ENCODE peak calls at places on chromosomes 6 and 20, in five cellular contexts. One of them, this sample, is unnamed.

GRCh38 chr6:110898111-110898510 is 23.5 kb downstream of the AMD1 start:
- DNase-seq in right lobe of liver: no peak
- DNase-seq in tibial nerve: no peak
- DNase-seq in mucosa of descending colon: no peak
- DNase-seq in transverse colon: no peak
- DNase-seq in this sample: no peak

GRCh38 chr20:6590891-6591679 is 176.4 kb upstream of the BMP2 start:
- DNase-seq in right lobe of liver: no peak
- DNase-seq in tibial nerve: no peak
- DNase-seq in mucosa of descending colon: peak; percentile 30
- DNase-seq in transverse colon: peak; percentile 48
- DNase-seq in this sample: no peak

GRCh38 chr6:27053738-27054137 is 193.8 kb upstream of the PRSS16 start:
- DNase-seq in right lobe of liver: no peak
- DNase-seq in tibial nerve: no peak
- DNase-seq in mucosa of descending colon: no peak
- DNase-seq in transverse colon: no peak
- DNase-seq in this sample: no peak

GRCh38 chr6:20688710-20689500 is 154.6 kb downstream of the CDKAL1 start:
- DNase-seq in right lobe of liver: no peak
- DNase-seq in tibial nerve: no peak
- DNase-seq in mucosa of descending colon: no peak
- DNase-seq in transverse colon: no peak
- DNase-seq in this sample: no peak

GRCh38 chr20:2814587-2815051 is at the start of gene C20orf141:
- DNase-seq in right lobe of liver: no peak
- DNase-seq in tibial nerve: peak; percentile 52
- DNase-seq in mucosa of descending colon: no peak
- DNase-seq in transverse colon: peak; percentile 27
- DNase-seq in this sample: peak; percentile 80

GRCh38 chr20:9576695-9577094 is 62.3 kb downstream of the LAMP5 start:
- DNase-seq in right lobe of liver: no peak
- DNase-seq in tibial nerve: no peak
- DNase-seq in mucosa of descending colon: no peak
- DNase-seq in transverse colon: no peak
- DNase-seq in this sample: no peak

GRCh38 chr20:55581519-55581918 is 423.8 kb downstream of the CBLN4 start:
- DNase-seq in right lobe of liver: peak; percentile 55
- DNase-seq in tibial nerve: no peak
- DNase-seq in mucosa of descending colon: no peak
- DNase-seq in transverse colon: no peak
- DNase-seq in this sample: no peak

GRCh38 chr6:121994936-121995335 is 404.5 kb upstream of the HSF2 start:
- DNase-seq in right lobe of liver: no peak
- DNase-seq in tibial nerve: no peak
- DNase-seq in mucosa of descending colon: no peak
- DNase-seq in transverse colon: no peak
- DNase-seq in this sample: no peak

GRCh38 chr6:35185302-35185681 is 28.5 kb upstream of the SCUBE3 start:
- DNase-seq in right lobe of liver: no peak
- DNase-seq in tibial nerve: no peak
- DNase-seq in mucosa of descending colon: no peak
- DNase-seq in transverse colon: no peak
- DNase-seq in this sample: peak; percentile 65

GRCh38 chr6:98871057-98871456 is 36.7 kb downstream of the POU3F2 start:
- DNase-seq in right lobe of liver: no peak
- DNase-seq in tibial nerve: no peak
- DNase-seq in mucosa of descending colon: no peak
- DNase-seq in transverse colon: no peak
- DNase-seq in this sample: no peak

GRCh38 chr6:104537872-104538271 is 321.8 kb downstream of the HACE1 start:
- DNase-seq in right lobe of liver: no peak
- DNase-seq in tibial nerve: no peak
- DNase-seq in mucosa of descending colon: no peak
- DNase-seq in transverse colon: no peak
- DNase-seq in this sample: no peak

GRCh38 chr6:137724495-137725211 is 142.4 kb upstream of the TNFAIP3 start:
- DNase-seq in right lobe of liver: peak; percentile 59
- DNase-seq in tibial nerve: peak; percentile 29
- DNase-seq in mucosa of descending colon: no peak
- DNase-seq in transverse colon: no peak
- DNase-seq in this sample: no peak

GRCh38 chr6:33073431-33073871 is at the start of gene HLA-DPA1:
- DNase-seq in right lobe of liver: no peak
- DNase-seq in tibial nerve: no peak
- DNase-seq in mucosa of descending colon: no peak
- DNase-seq in transverse colon: peak; percentile 64
- DNase-seq in this sample: no peak

GRCh38 chr20:19802492-19803158 is 44.6 kb downstream of the RIN2 start:
- DNase-seq in right lobe of liver: no peak
- DNase-seq in tibial nerve: no peak
- DNase-seq in mucosa of descending colon: no peak
- DNase-seq in transverse colon: no peak
- DNase-seq in this sample: no peak

GRCh38 chr6:11613858-11614257 is 76.3 kb downstream of the TMEM170B start:
- DNase-seq in right lobe of liver: no peak
- DNase-seq in tibial nerve: no peak
- DNase-seq in mucosa of descending colon: no peak
- DNase-seq in transverse colon: no peak
- DNase-seq in this sample: no peak

GRCh38 chr6:39980839-39981580 is 46.7 kb upstream of the MOCS1 start:
- DNase-seq in right lobe of liver: no peak
- DNase-seq in tibial nerve: no peak
- DNase-seq in mucosa of descending colon: no peak
- DNase-seq in transverse colon: peak; percentile 20
- DNase-seq in this sample: no peak

GRCh38 chr6:169088761-169089160 is 164.9 kb downstream of the THBS2 start:
- DNase-seq in right lobe of liver: no peak
- DNase-seq in tibial nerve: no peak
- DNase-seq in mucosa of descending colon: no peak
- DNase-seq in transverse colon: no peak
- DNase-seq in this sample: no peak

GRCh38 chr6:134925800-134926199 is 24.1 kb downstream of the ALDH8A1 start:
- DNase-seq in right lobe of liver: no peak
- DNase-seq in tibial nerve: no peak
- DNase-seq in mucosa of descending colon: no peak
- DNase-seq in transverse colon: no peak
- DNase-seq in this sample: no peak

GRCh38 chr20:57509665-57510237 is 15.2 kb downstream of the CTCFL start:
- DNase-seq in right lobe of liver: no peak
- DNase-seq in tibial nerve: no peak
- DNase-seq in mucosa of descending colon: peak; percentile 69
- DNase-seq in transverse colon: peak; percentile 29
- DNase-seq in this sample: no peak

GRCh38 chr20:63123326-63123725 is 92.6 kb downstream of the YTHDF1 start:
- DNase-seq in right lobe of liver: peak; percentile 31
- DNase-seq in tibial nerve: no peak
- DNase-seq in mucosa of descending colon: peak; percentile 9
- DNase-seq in transverse colon: peak; percentile 2
- DNase-seq in this sample: no peak

GRCh38 chr6:26421259-26422144 is 18.8 kb upstream of the BTN3A3 start:
- DNase-seq in right lobe of liver: peak; percentile 76
- DNase-seq in tibial nerve: peak; percentile 47
- DNase-seq in mucosa of descending colon: peak; percentile 67
- DNase-seq in transverse colon: peak; percentile 74
- DNase-seq in this sample: peak; percentile 78

GRCh38 chr6:113854531-113855499 is 2.3 kb upstream of the MARCKS start:
- DNase-seq in right lobe of liver: peak; percentile 68
- DNase-seq in tibial nerve: peak; percentile 48
- DNase-seq in mucosa of descending colon: peak; percentile 88
- DNase-seq in transverse colon: peak; percentile 87
- DNase-seq in this sample: peak; percentile 92

GRCh38 chr20:1824834-1825233 is 70.4 kb upstream of the SIRPA start:
- DNase-seq in right lobe of liver: no peak
- DNase-seq in tibial nerve: no peak
- DNase-seq in mucosa of descending colon: no peak
- DNase-seq in transverse colon: no peak
- DNase-seq in this sample: no peak

GRCh38 chr20:20138301-20139064 is 86.2 kb downstream of the CFAP61 start:
- DNase-seq in right lobe of liver: no peak
- DNase-seq in tibial nerve: no peak
- DNase-seq in mucosa of descending colon: no peak
- DNase-seq in transverse colon: no peak
- DNase-seq in this sample: peak; percentile 20

GRCh38 chr6:9896806-9897205 is 518.1 kb downstream of the TFAP2A start:
- DNase-seq in right lobe of liver: no peak
- DNase-seq in tibial nerve: no peak
- DNase-seq in mucosa of descending colon: no peak
- DNase-seq in transverse colon: no peak
- DNase-seq in this sample: no peak

GRCh38 chr20:40966103-40966502 is 62.5 kb upstream of the TOP1 start:
- DNase-seq in right lobe of liver: no peak
- DNase-seq in tibial nerve: no peak
- DNase-seq in mucosa of descending colon: no peak
- DNase-seq in transverse colon: no peak
- DNase-seq in this sample: no peak

GRCh38 chr6:166530211-166531045 is 56.0 kb downstream of the RAMACL start:
- DNase-seq in right lobe of liver: no peak
- DNase-seq in tibial nerve: no peak
- DNase-seq in mucosa of descending colon: no peak
- DNase-seq in transverse colon: no peak
- DNase-seq in this sample: no peak

GRCh38 chr6:4179960-4180652 is 44.7 kb upstream of the ECI2 start:
- DNase-seq in right lobe of liver: no peak
- DNase-seq in tibial nerve: no peak
- DNase-seq in mucosa of descending colon: no peak
- DNase-seq in transverse colon: no peak
- DNase-seq in this sample: no peak

GRCh38 chr20:42635699-42636411 is 553.9 kb downstream of the PTPRT start:
- DNase-seq in right lobe of liver: no peak
- DNase-seq in tibial nerve: no peak
- DNase-seq in mucosa of descending colon: no peak
- DNase-seq in transverse colon: no peak
- DNase-seq in this sample: no peak

GRCh38 chr6:30983439-30983838 is at the start of gene MUC21:
- DNase-seq in right lobe of liver: no peak
- DNase-seq in tibial nerve: no peak
- DNase-seq in mucosa of descending colon: no peak
- DNase-seq in transverse colon: no peak
- DNase-seq in this sample: no peak

GRCh38 chr6:38656896-38657295 is 17.2 kb upstream of the BTBD9 start:
- DNase-seq in right lobe of liver: no peak
- DNase-seq in tibial nerve: no peak
- DNase-seq in mucosa of descending colon: no peak
- DNase-seq in transverse colon: no peak
- DNase-seq in this sample: no peak

GRCh38 chr6:110367825-110368224 is 9.7 kb upstream of the METTL24 start:
- DNase-seq in right lobe of liver: no peak
- DNase-seq in tibial nerve: no peak
- DNase-seq in mucosa of descending colon: no peak
- DNase-seq in transverse colon: no peak
- DNase-seq in this sample: no peak

GRCh38 chr6:34512738-34513115 is 43.4 kb downstream of the SPDEF start:
- DNase-seq in right lobe of liver: no peak
- DNase-seq in tibial nerve: no peak
- DNase-seq in mucosa of descending colon: no peak
- DNase-seq in transverse colon: no peak
- DNase-seq in this sample: no peak

GRCh38 chr6:158636778-158637177 is 7.8 kb downstream of the DYNLT1 start:
- DNase-seq in right lobe of liver: peak; percentile 8
- DNase-seq in tibial nerve: no peak
- DNase-seq in mucosa of descending colon: no peak
- DNase-seq in transverse colon: no peak
- DNase-seq in this sample: no peak
- H3K36me3 ChIP-seq in right lobe of liver: peaks cover 11% of the 10 kb centered on the region
- H3K36me3 ChIP-seq in tibial nerve: peaks cover 30% of the 10 kb centered on the region
- H3K36me3 ChIP-seq in mucosa of descending colon: no peaks in the 10 kb centered on the region
- H3K36me3 ChIP-seq in transverse colon: peaks cover 9% of the 10 kb centered on the region
- H3K36me3 ChIP-seq in this sample: peaks cover 10% of the 10 kb centered on the region

GRCh38 chr20:38021373-38021772 is 11.9 kb downstream of the TTI1 start:
- DNase-seq in right lobe of liver: no peak
- DNase-seq in tibial nerve: no peak
- DNase-seq in mucosa of descending colon: no peak
- DNase-seq in transverse colon: no peak
- DNase-seq in this sample: no peak
- H3K36me3 ChIP-seq in right lobe of liver: no peaks in the 10 kb centered on the region
- H3K36me3 ChIP-seq in tibial nerve: peaks cover 10% of the 10 kb centered on the region
- H3K36me3 ChIP-seq in mucosa of descending colon: no peaks in the 10 kb centered on the region
- H3K36me3 ChIP-seq in transverse colon: peaks cover 19% of the 10 kb centered on the region
- H3K36me3 ChIP-seq in this sample: peaks cover 3% of the 10 kb centered on the region

GRCh38 chr6:118917550-118918321 is 17.2 kb downstream of the MCM9 start:
- DNase-seq in right lobe of liver: no peak
- DNase-seq in tibial nerve: no peak
- DNase-seq in mucosa of descending colon: no peak
- DNase-seq in transverse colon: no peak
- DNase-seq in this sample: no peak

GRCh38 chr6:118923035-118923434 is 11.9 kb downstream of the MCM9 start:
- DNase-seq in right lobe of liver: no peak
- DNase-seq in tibial nerve: no peak
- DNase-seq in mucosa of descending colon: no peak
- DNase-seq in transverse colon: no peak
- DNase-seq in this sample: no peak

GRCh38 chr6:118918326-118918725 is 16.6 kb downstream of the MCM9 start:
- DNase-seq in right lobe of liver: no peak
- DNase-seq in tibial nerve: no peak
- DNase-seq in mucosa of descending colon: no peak
- DNase-seq in transverse colon: no peak
- DNase-seq in this sample: no peak

GRCh38 chr6:118921084-118921483 is 13.9 kb downstream of the MCM9 start:
- DNase-seq in right lobe of liver: no peak
- DNase-seq in tibial nerve: no peak
- DNase-seq in mucosa of descending colon: no peak
- DNase-seq in transverse colon: no peak
- DNase-seq in this sample: no peak
- H3K36me3 ChIP-seq in right lobe of liver: peaks cover 13% of the 10 kb centered on the region
- H3K36me3 ChIP-seq in tibial nerve: peaks cover 5% of the 10 kb centered on the region
- H3K36me3 ChIP-seq in mucosa of descending colon: no peaks in the 10 kb centered on the region
- H3K36me3 ChIP-seq in transverse colon: peaks cover 14% of the 10 kb centered on the region
- H3K36me3 ChIP-seq in this sample: peaks cover 29% of the 10 kb centered on the region

GRCh38 chr6:125922322-125922860 is 34.2 kb upstream of the HINT3 start:
- DNase-seq in right lobe of liver: no peak
- DNase-seq in tibial nerve: no peak
- DNase-seq in mucosa of descending colon: no peak
- DNase-seq in transverse colon: no peak
- DNase-seq in this sample: no peak
- H3K36me3 ChIP-seq in right lobe of liver: peaks cover 14% of the 10 kb centered on the region
- H3K36me3 ChIP-seq in tibial nerve: peaks cover 10% of the 10 kb centered on the region
- H3K36me3 ChIP-seq in mucosa of descending colon: no peaks in the 10 kb centered on the region
- H3K36me3 ChIP-seq in transverse colon: peaks cover 12% of the 10 kb centered on the region
- H3K36me3 ChIP-seq in this sample: peaks cover 36% of the 10 kb centered on the region

DNA sequence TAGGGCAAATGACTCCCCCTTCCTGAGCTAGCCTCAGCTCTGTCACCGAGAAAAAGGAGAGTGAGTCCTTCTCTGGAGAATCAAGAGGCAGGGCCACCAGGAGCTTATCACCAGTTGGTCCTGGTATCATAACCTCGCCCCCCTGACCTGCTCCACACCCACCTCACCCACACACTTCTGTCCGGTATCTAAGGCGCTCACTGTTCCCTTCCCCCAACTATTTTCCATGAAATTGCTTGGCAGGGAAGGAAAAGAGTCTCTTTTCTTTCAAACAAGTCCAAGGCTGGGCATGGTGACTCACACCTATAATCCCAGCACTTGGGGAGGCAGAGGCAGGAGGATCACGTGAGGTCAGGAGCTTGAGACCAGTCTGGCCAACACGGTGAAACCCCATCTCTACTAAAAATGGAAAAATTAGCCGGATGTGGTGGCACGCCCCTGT is 77.6 kb downstream of the ZMYND8 start:
- DNase-seq in right lobe of liver: no peak
- DNase-seq in tibial nerve: no peak
- DNase-seq in mucosa of descending colon: no peak
- DNase-seq in transverse colon: no peak
- DNase-seq in this sample: no peak
- H3K36me3 ChIP-seq in right lobe of liver: peaks cover 15% of the 10 kb centered on the region
- H3K36me3 ChIP-seq in tibial nerve: peaks cover 13% of the 10 kb centered on the region
- H3K36me3 ChIP-seq in mucosa of descending colon: peaks cover 6% of the 10 kb centered on the region
- H3K36me3 ChIP-seq in transverse colon: peaks cover 15% of the 10 kb centered on the region
- H3K36me3 ChIP-seq in this sample: peaks cover 18% of the 10 kb centered on the region

This sample was measured in kidney.